ENCODE peak calls at places on chromosomes 12 and 14, in ten cellular contexts. F is A673; I is CD4-positive, alpha-beta T cell; G is retinal pigment epithelial cell; X is AG09319; Y is PC-3; J is right atrium auricular region; T is AG04450; R is left lung; Z is psoas muscle. C is an unnamed sample.
A peak's percentile ranks its signal among the peaks of the same experiment; 100 is the strongest.

GRCh38 chr12:113062502-113063395 is 6.2 kb downstream of the DTX1 start:
- DNase-seq in F (no peak), Y (no peak), G (no peak), J (no peak), X (no peak), Z (no peak), I (no peak), R (no peak), T (no peak), C (no peak)

GRCh38 chr14:24483604-24484252 is 24.3 kb downstream of the CMA1 start:
- DNase-seq in R (no peak), G (no peak), Y (peak; percentile 12), J (no peak), F (no peak), T (no peak), Z (no peak), I (no peak), X (no peak), C (no peak)

GRCh38 chr12:92030618-92031017 is 115.0 kb downstream of the BTG1 start:
- DNase-seq in T (no peak), Z (no peak), R (no peak), Y (no peak), X (no peak), G (no peak), I (peak; percentile 45), J (no peak), F (no peak), C (peak; percentile 51)

GRCh38 chr12:1995205-1995896 is 8.9 kb downstream of the DCP1B start:
- DNase-seq in J (no peak), I (no peak), Y (no peak), T (no peak), R (no peak), G (no peak), F (no peak), Z (no peak), X (no peak), C (no peak)

GRCh38 chr12:75571651-75572050 is 60.2 kb upstream of the KRR1 start:
- DNase-seq in Y (no peak), I (no peak), F (no peak), R (no peak), X (no peak), G (peak; percentile 87), T (no peak), Z (no peak), J (no peak), C (no peak)

GRCh38 chr14:95040723-95041476 is 116.4 kb downstream of the DICER1 start:
- DNase-seq in X (no peak), R (no peak), I (no peak), G (no peak), T (no peak), F (no peak), Z (no peak), J (peak; percentile 49), Y (no peak), C (no peak)

GRCh38 chr14:69428289-69428998 is 30.0 kb downstream of the SLC39A9 start:
- DNase-seq in Y (no peak), T (no peak), Z (no peak), G (no peak), F (no peak), X (no peak), J (no peak), R (no peak), I (no peak), C (no peak)

GRCh38 chr12:118711185-118711584 is 270.2 kb upstream of the SRRM4 start:
- DNase-seq in Z (no peak), R (no peak), X (no peak), Y (no peak), G (no peak), T (no peak), I (no peak), J (no peak), F (no peak), C (no peak)

GRCh38 chr12:65742481-65742971 is 81.8 kb upstream of the HMGA2 start:
- DNase-seq in Y (no peak), Z (no peak), T (no peak), F (peak; percentile 40), G (no peak), R (no peak), I (no peak), X (no peak), J (no peak), C (no peak)

GRCh38 chr12:8471093-8471492 is 15.3 kb downstream of the CLEC6A start:
- DNase-seq in T (no peak), R (no peak), J (no peak), Z (no peak), G (no peak), Y (no peak), F (no peak), I (no peak), X (no peak), C (no peak)

DNA sequence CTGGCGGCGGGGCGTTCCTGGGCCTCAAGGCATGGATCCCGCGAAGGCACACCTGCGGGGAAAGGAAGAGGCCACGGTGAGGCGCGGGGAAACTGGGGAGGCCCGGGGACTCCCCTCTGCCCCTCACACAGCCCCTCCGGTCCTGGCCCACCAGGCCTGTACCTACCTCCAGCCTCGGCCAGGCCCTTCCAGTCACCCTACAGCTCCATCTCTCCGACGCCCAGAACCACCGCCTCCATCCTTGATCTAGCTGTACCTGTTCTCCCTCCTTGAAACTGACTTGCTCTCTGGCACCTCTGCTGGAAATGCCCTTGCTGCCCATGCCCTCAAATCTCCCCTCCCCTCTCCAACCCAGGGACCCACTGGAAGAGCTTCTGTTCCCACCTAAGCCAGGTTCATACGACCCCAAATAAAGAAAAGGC is 1.7 kb downstream of the ANKRD9 start:
- DNase-seq in X (no peak), G (no peak), F (no peak), Y (no peak), R (no peak), J (no peak), I (no peak), Z (peak; percentile 55), T (no peak), C (no peak)
- TF ChIP-seq CTCF in X (no peak), G (peak; percentile 18), F (no peak), Y (peak; percentile 45), R (no peak), J (no peak), I (no peak), Z (no peak), T (no peak), C (no peak)

GRCh38 chr14:45664668-45665356 is 411.8 kb upstream of the MIS18BP1 start:
- DNase-seq in G (no peak), R (no peak), Y (peak; percentile 35), F (peak; percentile 7), X (no peak), J (no peak), Z (no peak), T (no peak), I (no peak), C (no peak)
- TF ChIP-seq CTCF in G (peak; percentile 31), R (no peak), Y (peak; percentile 47), F (peak; percentile 36), X (no peak), J (no peak), Z (no peak), T (no peak), I (no peak), C (no peak)

GRCh38 chr12:31726575-31726974 is 2.2 kb downstream of the AMN1 start:
- DNase-seq in F (no peak), G (no peak), R (no peak), I (no peak), Y (no peak), Z (no peak), J (no peak), X (no peak), T (no peak), C (no peak)

GRCh38 chr12:31729728-31730127 is 907 bp upstream of the AMN1 start:
- DNase-seq in T (no peak), Y (no peak), X (no peak), I (no peak), Z (no peak), F (no peak), G (no peak), J (no peak), R (no peak), C (no peak)

GRCh38 chr12:31728289-31728916 is 418 bp downstream of the AMN1 start:
- DNase-seq in J (no peak), F (peak; percentile 45), R (peak; percentile 61), I (peak; percentile 15), X (no peak), Z (peak; percentile 66), Y (no peak), G (no peak), T (no peak), C (no peak)

GRCh38 chr12:31727197-31727596 is 1.6 kb downstream of the AMN1 start:
- DNase-seq in J (no peak), R (no peak), T (no peak), G (no peak), I (no peak), F (no peak), Z (no peak), Y (no peak), X (no peak), C (no peak)

GRCh38 chr12:31728917-31729640 is at the start of gene AMN1:
- DNase-seq in Z (peak; percentile 99), J (peak; percentile 99), R (peak; percentile 100), T (peak; percentile 98), G (peak; percentile 97), I (peak; percentile 98), Y (peak; percentile 98), F (peak; percentile 100), X (peak; percentile 98), C (peak; percentile 99)
- TF ChIP-seq CTCF in Z (peak; percentile 10), J (peak; percentile 28), R (no peak), T (peak; percentile 8), G (no peak), I (peak; percentile 21), Y (no peak), F (no peak), X (no peak), C (no peak)

GRCh38 chr12:3897400-3897910 is 24.3 kb upstream of the PARP11 start:
- DNase-seq in X (no peak), R (no peak), Z (no peak), F (no peak), T (no peak), I (no peak), Y (no peak), G (no peak), J (no peak), C (no peak)

GRCh38 chr12:3904999-3905398 is 31.8 kb upstream of the PARP11 start:
- DNase-seq in G (no peak), R (no peak), J (no peak), I (no peak), T (no peak), Y (no peak), F (no peak), Z (no peak), X (no peak), C (no peak)

GRCh38 chr12:3896851-3897351 is 23.7 kb upstream of the PARP11 start:
- DNase-seq in Z (no peak), T (no peak), I (no peak), J (no peak), F (no peak), R (peak; percentile 44), G (no peak), Y (no peak), X (no peak), C (peak; percentile 64)

GRCh38 chr12:3898751-3899150 is 25.6 kb upstream of the PARP11 start:
- DNase-seq in Z (no peak), X (no peak), Y (no peak), R (no peak), F (no peak), T (no peak), G (no peak), I (no peak), J (no peak), C (no peak)

DNA sequence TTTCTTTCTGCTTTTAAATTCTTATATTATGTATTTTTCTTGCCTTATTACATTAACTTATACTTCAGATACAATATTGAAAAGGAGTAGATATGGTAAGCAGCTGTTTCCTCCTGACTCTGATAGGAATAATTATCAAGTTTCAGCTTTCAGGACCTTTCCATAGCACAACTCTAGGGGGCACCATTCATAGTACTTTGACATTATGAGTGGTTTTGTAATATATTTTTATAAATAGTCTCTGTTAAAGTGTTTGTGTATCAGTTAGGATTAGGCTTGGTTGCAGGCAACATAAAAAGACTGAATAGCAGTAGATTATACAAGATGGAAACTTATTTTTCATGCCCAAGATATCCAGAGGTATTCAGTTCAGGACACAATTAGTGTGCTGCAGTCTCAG is 27.9 kb upstream of the PARP11 start:
- DNase-seq in Z (no peak), I (no peak), J (no peak), R (no peak), G (no peak), X (no peak), Y (no peak), T (no peak), F (no peak), C (no peak)
- TF ChIP-seq CTCF in Z (no peak), I (no peak), J (no peak), R (no peak), G (no peak), X (no peak), Y (no peak), T (no peak), F (no peak), C (no peak)

C was measured in CD14-positive monocyte.